ENCODE peak calls at places on chromosomes 4 and X, in four cellular contexts. B is tibial nerve, Z is GM04504, T is T-helper 1 cell. Y is an unnamed sample.

GRCh38 chrX:3532571-3532970 is 180.9 kb downstream of the PRKX start:
- DNase-seq in B (no peak), T (no peak), Z (no peak), Y (no peak)

GRCh38 chr4:72418458-72418857 is 150.6 kb downstream of the ADAMTS3 start:
- DNase-seq in T (no peak), B (peak; percentile 40), Z (peak; percentile 69), Y (no peak)

GRCh38 chr4:174023641-174024040 is 259.8 kb downstream of the FBXO8 start:
- DNase-seq in T (no peak), B (no peak), Z (peak; percentile 17), Y (no peak)

GRCh38 chr4:128853741-128854140 is 44.2 kb downstream of the JADE1 start:
- DNase-seq in Z (no peak), T (no peak), B (no peak), Y (no peak)

GRCh38 chr4:149638073-149638472 is 177.6 kb downstream of the IQCM start:
- DNase-seq in Z (peak; percentile 7), T (no peak), B (no peak), Y (peak; percentile 46)

GRCh38 chrX:19630228-19630627 is 114.9 kb upstream of the MAP3K15 start:
- DNase-seq in Z (no peak), B (no peak), T (no peak), Y (no peak)

GRCh38 chr4:41281038-41281634 is 24.4 kb downstream of the UCHL1 start:
- DNase-seq in T (no peak), B (peak; percentile 86), Z (peak; percentile 59), Y (peak; percentile 42)

GRCh38 chrX:20061869-20062254 is 54.8 kb downstream of the MAP7D2 start:
- DNase-seq in T (no peak), B (peak; percentile 4), Z (no peak), Y (no peak)

GRCh38 chrX:18410038-18410437 is 15.4 kb upstream of the CDKL5 start:
- DNase-seq in T (no peak), Z (no peak), B (no peak), Y (no peak)

GRCh38 chrX:48538641-48539344 is 721 bp upstream of the TBC1D25 start:
- DNase-seq in T (no peak), B (no peak), Z (no peak), Y (no peak)

GRCh38 chr4:182884046-182884445 is 33.1 kb downstream of the DCTD start:
- DNase-seq in B (no peak), T (no peak), Z (no peak), Y (no peak)

GRCh38 chr4:20440170-20440569 is 188.5 kb downstream of the SLIT2 start:
- DNase-seq in B (no peak), T (no peak), Z (no peak), Y (no peak)

GRCh38 chr4:139815646-139816601 is 150.3 kb downstream of the MGST2 start:
- DNase-seq in T (no peak), B (peak; percentile 40), Z (peak; percentile 76), Y (peak; percentile 44)

GRCh38 chr4:8427761-8428287 is 12.7 kb downstream of the ACOX3 start:
- DNase-seq in T (no peak), Z (peak; percentile 41), B (peak; percentile 23), Y (no peak)

GRCh38 chr4:170388255-170388654 is 298.5 kb upstream of the AADAT start:
- DNase-seq in Z (peak; percentile 27), T (no peak), B (no peak), Y (peak; percentile 81)

GRCh38 chrX:7155163-7155562 is 7.2 kb upstream of the PUDP start:
- DNase-seq in B (no peak), Z (no peak), T (no peak), Y (no peak)

GRCh38 chr4:158649111-158649680 is 22.5 kb downstream of the C4orf46 start:
- DNase-seq in T (no peak), B (no peak), Z (no peak), Y (no peak)

GRCh38 chrX:149818652-149819051 is 36.9 kb downstream of the MAGEA9 start:
- DNase-seq in B (no peak), Z (no peak), T (no peak), Y (no peak)

GRCh38 chr4:7073526-7074390 is 5.9 kb upstream of the GRPEL1 start:
- DNase-seq in T (no peak), Z (peak; percentile 10), B (peak; percentile 35), Y (no peak)

GRCh38 chr4:184815046-184815877 is 10.5 kb downstream of the ACSL1 start:
- DNase-seq in T (no peak), Z (no peak), B (peak; percentile 62), Y (no peak)

GRCh38 chr4:145824469-145824868 is 114.2 kb downstream of the ZNF827 start:
- DNase-seq in Z (no peak), B (no peak), T (no peak), Y (no peak)

GRCh38 chr4:42501624-42502401 is 104.5 kb downstream of the SHISA3 start:
- DNase-seq in Z (no peak), T (no peak), B (no peak), Y (no peak)

GRCh38 chr4:144611850-144612249 is 34.1 kb upstream of the HHIP start:
- DNase-seq in T (no peak), B (no peak), Z (no peak), Y (no peak)

GRCh38 chrX:39895228-39896110 is 202.3 kb downstream of the BCOR start:
- DNase-seq in B (no peak), T (no peak), Z (no peak), Y (no peak)

GRCh38 chrX:152028611-152029010 is 54.1 kb upstream of the GABRE start:
- DNase-seq in Z (no peak), T (no peak), B (no peak), Y (no peak)

GRCh38 chrX:21770631-21771321 is 12.9 kb upstream of the SMPX start:
- DNase-seq in T (no peak), Z (no peak), B (no peak), Y (no peak)

GRCh38 chrX:30887288-30887687 is 1.8 kb downstream of the TAB3 start:
- DNase-seq in B (no peak), T (no peak), Z (no peak), Y (no peak)

GRCh38 chr4:118141240-118141639 is 107.0 kb downstream of the NDST3 start:
- DNase-seq in T (no peak), B (no peak), Z (no peak), Y (no peak)

GRCh38 chrX:136168929-136169735 is 21.8 kb downstream of the FHL1 start:
- DNase-seq in T (no peak), Z (peak; percentile 87), B (no peak), Y (peak; percentile 90)

GRCh38 chr4:113468165-113469022 is 293.1 kb downstream of the CAMK2D start:
- DNase-seq in B (peak; percentile 82), T (no peak), Z (peak; percentile 99), Y (peak; percentile 99)

GRCh38 chrX:123399709-123400108 is 215.6 kb downstream of the GRIA3 start:
- DNase-seq in B (no peak), Z (no peak), T (no peak), Y (no peak)